ENCODE peak calls at places on chromosomes 7 and 10, in nine cellular contexts. One of them, this sample, is unnamed.
A peak's percentile ranks its signal among the peaks of the same experiment; 100 is the strongest.

GRCh38 chr10:57017356-57018037 is 656.4 kb upstream of the ZWINT start:
- DNase-seq in tibial nerve: no peak
- DNase-seq in CD8-positive, alpha-beta T cell: no peak
- DNase-seq in colonic mucosa: no peak
- DNase-seq in left ventricle myocardium inferior: no peak
- DNase-seq in uterus: no peak
- DNase-seq in upper lobe of right lung: no peak
- DNase-seq in GM10248: no peak
- DNase-seq in astrocyte: no peak
- DNase-seq in this sample: no peak

GRCh38 chr10:28914721-28915120 is 237.4 kb downstream of the BAMBI start:
- DNase-seq in tibial nerve: no peak
- DNase-seq in CD8-positive, alpha-beta T cell: no peak
- DNase-seq in colonic mucosa: no peak
- DNase-seq in left ventricle myocardium inferior: no peak
- DNase-seq in uterus: no peak
- DNase-seq in upper lobe of right lung: no peak
- DNase-seq in GM10248: no peak
- DNase-seq in astrocyte: no peak
- DNase-seq in this sample: no peak

GRCh38 chr10:133151528-133151927 is 8.5 kb upstream of the KNDC1 start:
- DNase-seq in tibial nerve: no peak
- DNase-seq in CD8-positive, alpha-beta T cell: no peak
- DNase-seq in colonic mucosa: no peak
- DNase-seq in left ventricle myocardium inferior: no peak
- DNase-seq in uterus: no peak
- DNase-seq in upper lobe of right lung: no peak
- DNase-seq in GM10248: no peak
- DNase-seq in astrocyte: no peak
- DNase-seq in this sample: no peak

GRCh38 chr7:117117172-117117571 is 163.9 kb downstream of the ST7 start:
- DNase-seq in tibial nerve: no peak
- DNase-seq in CD8-positive, alpha-beta T cell: no peak
- DNase-seq in colonic mucosa: no peak
- DNase-seq in left ventricle myocardium inferior: no peak
- DNase-seq in uterus: no peak
- DNase-seq in upper lobe of right lung: no peak
- DNase-seq in GM10248: no peak
- DNase-seq in astrocyte: no peak
- DNase-seq in this sample: no peak

GRCh38 chr7:151813997-151814396 is 62.9 kb downstream of the PRKAG2 start:
- DNase-seq in tibial nerve: no peak
- DNase-seq in CD8-positive, alpha-beta T cell: no peak
- DNase-seq in colonic mucosa: no peak
- DNase-seq in left ventricle myocardium inferior: no peak
- DNase-seq in uterus: no peak
- DNase-seq in upper lobe of right lung: no peak
- DNase-seq in GM10248: no peak
- DNase-seq in astrocyte: peak; percentile 36
- DNase-seq in this sample: no peak

GRCh38 chr7:121797283-121798037 is 75.5 kb upstream of the PTPRZ1 start:
- DNase-seq in tibial nerve: no peak
- DNase-seq in CD8-positive, alpha-beta T cell: no peak
- DNase-seq in colonic mucosa: no peak
- DNase-seq in left ventricle myocardium inferior: no peak
- DNase-seq in uterus: no peak
- DNase-seq in upper lobe of right lung: no peak
- DNase-seq in GM10248: no peak
- DNase-seq in astrocyte: peak; percentile 64
- DNase-seq in this sample: peak; percentile 0

GRCh38 chr7:93146036-93146435 is 2.1 kb downstream of the SAMD9L start:
- DNase-seq in tibial nerve: no peak
- DNase-seq in CD8-positive, alpha-beta T cell: no peak
- DNase-seq in colonic mucosa: no peak
- DNase-seq in left ventricle myocardium inferior: no peak
- DNase-seq in uterus: no peak
- DNase-seq in upper lobe of right lung: no peak
- DNase-seq in GM10248: no peak
- DNase-seq in astrocyte: no peak
- DNase-seq in this sample: no peak

GRCh38 chr7:18541189-18541870 is 45.8 kb downstream of the HDAC9 start:
- DNase-seq in tibial nerve: no peak
- DNase-seq in CD8-positive, alpha-beta T cell: no peak
- DNase-seq in colonic mucosa: no peak
- DNase-seq in left ventricle myocardium inferior: peak; percentile 47
- DNase-seq in uterus: peak; percentile 41
- DNase-seq in upper lobe of right lung: no peak
- DNase-seq in GM10248: no peak
- DNase-seq in astrocyte: peak; percentile 63
- DNase-seq in this sample: peak; percentile 39

GRCh38 chr7:74598558-74598957 is 59.0 kb upstream of the GTF2I start:
- DNase-seq in tibial nerve: no peak
- DNase-seq in CD8-positive, alpha-beta T cell: no peak
- DNase-seq in colonic mucosa: no peak
- DNase-seq in left ventricle myocardium inferior: no peak
- DNase-seq in uterus: no peak
- DNase-seq in upper lobe of right lung: no peak
- DNase-seq in GM10248: no peak
- DNase-seq in astrocyte: peak; percentile 82
- DNase-seq in this sample: no peak

DNA sequence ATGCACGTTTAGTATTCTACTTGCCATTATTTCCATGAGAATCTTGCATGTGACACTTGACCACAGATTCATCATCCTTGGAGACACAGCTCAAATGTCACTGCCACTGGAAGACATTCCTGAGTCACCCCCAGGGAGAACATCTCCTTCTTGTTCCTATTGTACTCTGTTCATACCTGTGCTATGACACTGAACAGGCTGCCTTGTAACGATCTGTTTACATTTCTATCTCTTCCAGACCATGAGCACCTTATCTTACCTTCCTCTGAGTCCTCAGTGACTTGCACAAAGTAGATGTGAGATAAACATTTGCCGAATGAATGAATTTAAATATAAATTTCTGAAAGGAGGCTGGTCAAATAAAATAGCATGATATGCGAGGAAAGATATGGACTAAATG is 331.9 kb upstream of the LRRN3 start:
- DNase-seq in tibial nerve: no peak
- DNase-seq in CD8-positive, alpha-beta T cell: no peak
- DNase-seq in colonic mucosa: no peak
- DNase-seq in left ventricle myocardium inferior: no peak
- DNase-seq in uterus: no peak
- DNase-seq in upper lobe of right lung: no peak
- DNase-seq in GM10248: no peak
- DNase-seq in astrocyte: no peak
- DNase-seq in this sample: no peak
- TF ChIP-seq CTCF in tibial nerve: no peak
- TF ChIP-seq CTCF in CD8-positive, alpha-beta T cell: no peak
- TF ChIP-seq CTCF in colonic mucosa: no peak
- TF ChIP-seq CTCF in left ventricle myocardium inferior: no peak
- TF ChIP-seq CTCF in uterus: no peak
- TF ChIP-seq CTCF in upper lobe of right lung: no peak
- TF ChIP-seq CTCF in GM10248: no peak
- TF ChIP-seq CTCF in astrocyte: no peak
- TF ChIP-seq CTCF in this sample: no peak

GRCh38 chr10:113078282-113078907 is 128.3 kb downstream of the TCF7L2 start:
- DNase-seq in tibial nerve: no peak
- DNase-seq in CD8-positive, alpha-beta T cell: no peak
- DNase-seq in colonic mucosa: no peak
- DNase-seq in left ventricle myocardium inferior: no peak
- DNase-seq in uterus: no peak
- DNase-seq in upper lobe of right lung: no peak
- DNase-seq in GM10248: no peak
- DNase-seq in astrocyte: no peak
- DNase-seq in this sample: no peak
- TF ChIP-seq CTCF in tibial nerve: no peak
- TF ChIP-seq CTCF in CD8-positive, alpha-beta T cell: no peak
- TF ChIP-seq CTCF in colonic mucosa: no peak
- TF ChIP-seq CTCF in left ventricle myocardium inferior: no peak
- TF ChIP-seq CTCF in uterus: no peak
- TF ChIP-seq CTCF in upper lobe of right lung: no peak
- TF ChIP-seq CTCF in GM10248: no peak
- TF ChIP-seq CTCF in astrocyte: no peak
- TF ChIP-seq CTCF in this sample: no peak

GRCh38 chr10:106185991-106186390 is 978.5 kb downstream of the SORCS1 start:
- DNase-seq in tibial nerve: no peak
- DNase-seq in CD8-positive, alpha-beta T cell: no peak
- DNase-seq in colonic mucosa: no peak
- DNase-seq in left ventricle myocardium inferior: no peak
- DNase-seq in uterus: no peak
- DNase-seq in upper lobe of right lung: no peak
- DNase-seq in GM10248: no peak
- DNase-seq in astrocyte: peak; percentile 45
- DNase-seq in this sample: peak; percentile 63
- TF ChIP-seq CTCF in tibial nerve: no peak
- TF ChIP-seq CTCF in CD8-positive, alpha-beta T cell: no peak
- TF ChIP-seq CTCF in colonic mucosa: no peak
- TF ChIP-seq CTCF in left ventricle myocardium inferior: no peak
- TF ChIP-seq CTCF in uterus: no peak
- TF ChIP-seq CTCF in upper lobe of right lung: no peak
- TF ChIP-seq CTCF in GM10248: no peak
- TF ChIP-seq CTCF in astrocyte: no peak
- TF ChIP-seq CTCF in this sample: no peak

GRCh38 chr7:30702200-30702599 is 19.9 kb upstream of the CRHR2 start:
- DNase-seq in tibial nerve: no peak
- DNase-seq in CD8-positive, alpha-beta T cell: peak; percentile 12
- DNase-seq in colonic mucosa: no peak
- DNase-seq in left ventricle myocardium inferior: no peak
- DNase-seq in uterus: no peak
- DNase-seq in upper lobe of right lung: no peak
- DNase-seq in GM10248: no peak
- DNase-seq in astrocyte: no peak
- DNase-seq in this sample: no peak
- TF ChIP-seq CTCF in tibial nerve: no peak
- TF ChIP-seq CTCF in CD8-positive, alpha-beta T cell: no peak
- TF ChIP-seq CTCF in colonic mucosa: no peak
- TF ChIP-seq CTCF in left ventricle myocardium inferior: peak; percentile 19
- TF ChIP-seq CTCF in uterus: no peak
- TF ChIP-seq CTCF in upper lobe of right lung: peak; percentile 18
- TF ChIP-seq CTCF in GM10248: no peak
- TF ChIP-seq CTCF in astrocyte: no peak
- TF ChIP-seq CTCF in this sample: peak; percentile 13

GRCh38 chr7:111568870-111569462 is 6.7 kb upstream of the IMMP2L start:
- DNase-seq in tibial nerve: no peak
- DNase-seq in CD8-positive, alpha-beta T cell: no peak
- DNase-seq in colonic mucosa: no peak
- DNase-seq in left ventricle myocardium inferior: no peak
- DNase-seq in uterus: no peak
- DNase-seq in upper lobe of right lung: no peak
- DNase-seq in GM10248: no peak
- DNase-seq in astrocyte: no peak
- DNase-seq in this sample: no peak

GRCh38 chr7:111568419-111568818 is 6.1 kb upstream of the IMMP2L start:
- DNase-seq in tibial nerve: no peak
- DNase-seq in CD8-positive, alpha-beta T cell: no peak
- DNase-seq in colonic mucosa: no peak
- DNase-seq in left ventricle myocardium inferior: no peak
- DNase-seq in uterus: no peak
- DNase-seq in upper lobe of right lung: no peak
- DNase-seq in GM10248: no peak
- DNase-seq in astrocyte: no peak
- DNase-seq in this sample: no peak

DNA sequence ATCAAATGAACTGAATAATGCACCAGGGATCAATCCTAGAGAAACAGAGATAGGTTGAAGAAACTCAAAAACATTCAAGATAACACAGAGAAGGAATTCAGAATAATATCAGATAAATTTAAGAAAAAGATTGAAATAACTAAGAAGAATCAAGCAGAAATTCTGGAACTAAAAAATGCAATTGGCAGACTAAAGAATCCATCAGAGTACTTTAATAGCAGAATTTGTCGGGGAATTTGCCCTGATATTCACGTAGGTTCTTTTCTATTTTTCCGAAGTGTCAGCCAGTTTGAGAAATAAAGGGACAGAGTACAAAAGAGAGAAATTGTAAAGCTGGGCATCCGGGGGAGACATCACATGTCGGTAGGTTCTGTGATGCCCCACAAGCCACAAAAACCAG is 9.4 kb upstream of the IMMP2L start:
- DNase-seq in tibial nerve: no peak
- DNase-seq in CD8-positive, alpha-beta T cell: no peak
- DNase-seq in colonic mucosa: no peak
- DNase-seq in left ventricle myocardium inferior: no peak
- DNase-seq in uterus: no peak
- DNase-seq in upper lobe of right lung: no peak
- DNase-seq in GM10248: no peak
- DNase-seq in astrocyte: no peak
- DNase-seq in this sample: no peak
- TF ChIP-seq CTCF in tibial nerve: no peak
- TF ChIP-seq CTCF in CD8-positive, alpha-beta T cell: no peak
- TF ChIP-seq CTCF in colonic mucosa: no peak
- TF ChIP-seq CTCF in left ventricle myocardium inferior: no peak
- TF ChIP-seq CTCF in uterus: no peak
- TF ChIP-seq CTCF in upper lobe of right lung: no peak
- TF ChIP-seq CTCF in GM10248: no peak
- TF ChIP-seq CTCF in astrocyte: no peak
- TF ChIP-seq CTCF in this sample: no peak

DNA sequence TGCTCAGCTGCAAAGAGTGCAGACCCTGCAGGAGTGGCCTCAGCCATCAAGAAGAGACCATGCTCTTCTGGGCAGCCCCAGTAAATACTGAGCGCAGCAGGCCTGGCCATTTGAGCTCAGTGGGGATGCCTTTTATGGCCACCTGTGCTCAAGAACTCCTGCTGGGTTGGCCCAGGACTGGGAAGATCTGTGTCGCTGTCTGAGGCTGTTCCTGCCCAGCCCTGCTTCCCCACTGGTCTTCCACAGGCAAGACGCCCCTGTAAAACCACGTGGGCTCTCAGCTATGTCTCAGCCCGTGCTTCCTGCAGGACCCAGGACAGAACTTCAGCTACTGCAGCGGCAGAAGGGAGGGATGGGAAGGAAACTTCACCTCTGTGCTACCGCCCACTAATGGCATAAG is 10.5 kb upstream of the PPIF start:
- DNase-seq in tibial nerve: no peak
- DNase-seq in CD8-positive, alpha-beta T cell: no peak
- DNase-seq in colonic mucosa: no peak
- DNase-seq in left ventricle myocardium inferior: no peak
- DNase-seq in uterus: no peak
- DNase-seq in upper lobe of right lung: peak; percentile 6
- DNase-seq in GM10248: no peak
- DNase-seq in astrocyte: no peak
- DNase-seq in this sample: no peak
- TF ChIP-seq CTCF in tibial nerve: no peak
- TF ChIP-seq CTCF in CD8-positive, alpha-beta T cell: no peak
- TF ChIP-seq CTCF in colonic mucosa: no peak
- TF ChIP-seq CTCF in left ventricle myocardium inferior: no peak
- TF ChIP-seq CTCF in uterus: no peak
- TF ChIP-seq CTCF in upper lobe of right lung: no peak
- TF ChIP-seq CTCF in GM10248: no peak
- TF ChIP-seq CTCF in astrocyte: no peak
- TF ChIP-seq CTCF in this sample: no peak

DNA sequence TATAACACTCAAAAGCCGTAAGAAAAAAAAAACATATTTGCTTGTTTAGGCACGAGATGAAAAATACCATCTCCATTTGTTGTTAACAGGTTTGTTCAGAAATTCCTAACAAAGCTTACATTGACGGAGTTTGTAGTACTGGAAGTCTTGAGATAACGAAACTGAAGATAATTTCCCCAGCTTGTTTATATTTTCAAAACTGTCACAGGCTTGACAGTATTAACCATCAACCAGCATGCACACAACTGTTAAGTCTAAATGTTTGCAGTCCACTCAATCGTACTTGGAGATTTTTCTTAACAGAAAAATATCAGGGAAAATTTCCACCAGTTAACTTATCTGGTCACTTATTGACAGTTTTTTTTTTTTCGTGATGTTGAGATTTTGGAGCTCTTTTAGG is 68.5 kb downstream of the ITGA8 start:
- DNase-seq in tibial nerve: no peak
- DNase-seq in CD8-positive, alpha-beta T cell: no peak
- DNase-seq in colonic mucosa: no peak
- DNase-seq in left ventricle myocardium inferior: no peak
- DNase-seq in uterus: no peak
- DNase-seq in upper lobe of right lung: no peak
- DNase-seq in GM10248: no peak
- DNase-seq in astrocyte: no peak
- DNase-seq in this sample: no peak
- TF ChIP-seq CTCF in tibial nerve: no peak
- TF ChIP-seq CTCF in CD8-positive, alpha-beta T cell: no peak
- TF ChIP-seq CTCF in colonic mucosa: no peak
- TF ChIP-seq CTCF in left ventricle myocardium inferior: no peak
- TF ChIP-seq CTCF in uterus: no peak
- TF ChIP-seq CTCF in upper lobe of right lung: no peak
- TF ChIP-seq CTCF in GM10248: no peak
- TF ChIP-seq CTCF in astrocyte: no peak
- TF ChIP-seq CTCF in this sample: no peak